ENCODE peak calls at places on chromosomes 7 and 10, in eight cellular contexts. X is A549, M is stomach, B is H1, F is esophagus squamous epithelium, V is breast epithelium, P is suprapubic skin, U is right lobe of liver. S is an unnamed sample.

GRCh38 chr7:134925766-134926165 is 60.5 kb upstream of the AGBL3 start:
- DNase-seq in X (no peak), M (no peak), B (no peak), F (no peak), V (no peak), P (no peak), U (no peak), S (no peak)

GRCh38 chr10:102813017-102813541 is 24.1 kb downstream of the CYP17A1 start:
- DNase-seq in X (no peak), M (no peak), B (no peak), F (no peak), V (no peak), P (no peak), U (no peak), S (no peak)

GRCh38 chr7:54719974-54720373 is 39.0 kb downstream of the SEC61G start:
- DNase-seq in X (no peak), M (no peak), B (no peak), F (no peak), V (no peak), P (no peak), U (no peak), S (no peak)

GRCh38 chr10:95330966-95331453 is 40.2 kb upstream of the PDLIM1 start:
- DNase-seq in X (no peak), M (no peak), B (no peak), F (no peak), V (no peak), P (no peak), U (no peak), S (no peak)

GRCh38 chr10:33129181-33129928 is 171.3 kb upstream of the ITGB1 start:
- DNase-seq in X (peak; percentile 46), M (no peak), B (no peak), F (no peak), V (no peak), P (no peak), U (no peak), S (no peak)

GRCh38 chr10:93080350-93081046 is 6.8 kb downstream of the CYP26A1 start:
- DNase-seq in X (peak; percentile 87), M (peak; percentile 63), B (peak; percentile 85), F (no peak), V (peak; percentile 40), P (no peak), U (peak; percentile 48), S (peak; percentile 65)

GRCh38 chr10:3048114-3049019 is 19.0 kb upstream of the PFKP start:
- DNase-seq in X (no peak), M (no peak), B (no peak), F (no peak), V (no peak), P (no peak), U (no peak), S (no peak)

GRCh38 chr10:24027107-24027506 is 181.8 kb upstream of the KIAA1217 start:
- DNase-seq in X (no peak), M (no peak), B (no peak), F (no peak), V (no peak), P (no peak), U (no peak), S (no peak)

GRCh38 chr7:95577137-95577536 is 19.2 kb downstream of the PDK4 start:
- DNase-seq in X (peak; percentile 6), M (no peak), B (peak; percentile 45), F (no peak), V (no peak), P (no peak), U (no peak), S (no peak)

GRCh38 chr10:93461124-93461806 is 20.9 kb downstream of the MYOF start:
- DNase-seq in X (no peak), M (no peak), B (no peak), F (no peak), V (no peak), P (peak; percentile 18), U (no peak), S (no peak)

DNA sequence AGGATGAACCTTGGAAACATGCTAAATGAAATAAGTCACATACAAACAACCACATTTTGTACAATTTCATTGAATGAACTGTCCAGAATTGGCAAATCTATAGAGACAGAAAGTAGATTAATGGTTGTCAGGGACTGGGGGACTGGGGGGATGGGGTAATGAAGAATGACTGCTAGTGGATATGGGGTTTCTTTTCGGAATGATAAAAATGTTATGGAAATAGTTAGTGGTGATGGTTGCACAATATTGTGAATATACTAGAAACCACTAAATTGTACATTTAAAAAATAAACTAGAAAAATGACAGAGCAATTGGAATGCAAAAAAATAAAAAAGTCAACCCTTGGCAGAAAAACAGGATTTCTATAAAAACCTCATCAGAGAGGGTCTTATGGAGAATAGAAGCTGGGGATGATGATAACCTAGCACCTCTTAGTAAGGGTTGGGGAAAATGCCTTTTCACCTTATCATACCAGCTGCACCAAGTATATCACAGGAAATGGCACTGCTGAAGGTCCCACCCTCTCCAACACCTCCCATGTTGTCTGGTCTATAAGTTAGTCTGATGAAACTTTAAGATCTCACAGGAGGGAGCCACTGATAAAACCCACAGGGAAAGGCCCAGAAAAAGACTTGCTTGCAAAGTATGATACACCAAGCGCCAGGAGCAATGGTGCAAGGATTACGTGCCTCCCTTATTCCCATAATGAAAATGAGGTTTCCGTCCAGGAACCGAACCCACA is 23.1 kb upstream of the JAZF1 start:
- DNase-seq in X (no peak), M (no peak), B (no peak), F (no peak), V (no peak), P (no peak), U (no peak), S (peak; percentile 93)
- TF ChIP-seq POLR2A in X (no peak), M (no peak), B (no peak), F (no peak), V (no peak), P (no peak), U (no peak), S (peak; percentile 46)

GRCh38 chr10:47311900-47312662 is 10.2 kb upstream of the GDF2 start:
- DNase-seq in X (peak; percentile 86), M (peak; percentile 87), B (peak; percentile 87), F (peak; percentile 16), V (peak; percentile 63), P (peak; percentile 92), U (peak; percentile 86), S (peak; percentile 67)

GRCh38 chr10:47310090-47310505 is 10.1 kb downstream of the GDF10 start:
- DNase-seq in X (no peak), M (no peak), B (no peak), F (no peak), V (no peak), P (no peak), U (no peak), S (no peak)

GRCh38 chr10:47312663-47312995 is 9.6 kb upstream of the GDF2 start:
- DNase-seq in X (no peak), M (no peak), B (no peak), F (no peak), V (no peak), P (no peak), U (no peak), S (no peak)

GRCh38 chr10:47309403-47310089 is 9.5 kb downstream of the GDF10 start:
- DNase-seq in X (no peak), M (no peak), B (peak; percentile 74), F (no peak), V (no peak), P (no peak), U (no peak), S (no peak)

DNA sequence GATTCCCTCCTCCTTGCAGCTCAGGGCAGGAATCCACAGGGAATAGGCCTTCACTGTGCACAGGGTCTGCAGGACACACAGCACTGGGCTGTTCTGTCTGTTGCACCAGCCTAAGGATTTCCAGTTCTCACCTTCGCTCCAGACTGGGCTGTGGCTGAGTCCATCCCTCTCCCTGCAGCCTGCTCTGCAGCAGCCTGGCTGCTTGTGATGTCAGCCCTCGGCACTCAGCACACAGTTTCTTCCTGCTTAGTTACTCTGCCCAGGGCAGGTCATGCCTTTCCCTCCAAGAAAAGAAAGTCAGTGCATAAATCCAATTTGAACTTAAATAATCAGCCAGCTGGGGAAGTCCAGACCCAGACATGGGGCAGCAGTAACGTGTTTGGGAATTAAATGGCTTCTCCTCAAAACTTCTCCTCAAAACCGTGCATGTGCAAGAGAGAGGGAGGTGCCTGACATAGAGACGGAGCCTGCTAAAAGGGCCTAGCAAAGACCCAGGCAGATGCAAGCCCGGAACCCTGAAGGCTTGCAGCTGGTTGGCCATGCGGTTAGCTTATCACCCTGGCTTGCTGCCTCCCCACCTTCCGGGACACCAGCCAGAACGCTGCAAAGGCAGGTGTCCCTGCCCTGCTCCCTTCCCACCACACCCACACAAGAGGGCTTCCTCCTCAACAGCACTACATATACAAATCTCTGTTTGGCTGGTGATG is 10.9 kb upstream of the GDF2 start:
- DNase-seq in X (no peak), M (peak; percentile 84), B (no peak), F (no peak), V (no peak), P (no peak), U (no peak), S (no peak)
- TF ChIP-seq POLR2A in X (no peak), M (no peak), B (no peak), F (no peak), V (no peak), P (no peak), U (no peak), S (no peak)

GRCh38 chr7:140330128-140330527 is 68.2 kb downstream of the SLC37A3 start:
- DNase-seq in X (no peak), M (no peak), B (no peak), F (no peak), V (peak; percentile 45), P (no peak), U (no peak), S (no peak)

GRCh38 chr7:140325600-140325999 is 72.7 kb downstream of the SLC37A3 start:
- DNase-seq in X (no peak), M (no peak), B (no peak), F (no peak), V (no peak), P (no peak), U (no peak), S (no peak)

GRCh38 chr7:140324714-140325113 is 73.6 kb downstream of the SLC37A3 start:
- DNase-seq in X (no peak), M (no peak), B (no peak), F (no peak), V (no peak), P (no peak), U (no peak), S (no peak)

GRCh38 chr7:140326116-140326928 is 72.0 kb downstream of the SLC37A3 start:
- DNase-seq in X (peak; percentile 79), M (peak; percentile 74), B (peak; percentile 59), F (no peak), V (peak; percentile 52), P (no peak), U (peak; percentile 47), S (peak; percentile 80)

GRCh38 chr7:140327261-140327661 is 71.1 kb downstream of the SLC37A3 start:
- DNase-seq in X (no peak), M (no peak), B (no peak), F (no peak), V (no peak), P (no peak), U (no peak), S (no peak)
- TF ChIP-seq POLR2A in X (no peak), M (no peak), B (no peak), F (no peak), V (no peak), P (no peak), U (no peak), S (no peak)

DNA sequence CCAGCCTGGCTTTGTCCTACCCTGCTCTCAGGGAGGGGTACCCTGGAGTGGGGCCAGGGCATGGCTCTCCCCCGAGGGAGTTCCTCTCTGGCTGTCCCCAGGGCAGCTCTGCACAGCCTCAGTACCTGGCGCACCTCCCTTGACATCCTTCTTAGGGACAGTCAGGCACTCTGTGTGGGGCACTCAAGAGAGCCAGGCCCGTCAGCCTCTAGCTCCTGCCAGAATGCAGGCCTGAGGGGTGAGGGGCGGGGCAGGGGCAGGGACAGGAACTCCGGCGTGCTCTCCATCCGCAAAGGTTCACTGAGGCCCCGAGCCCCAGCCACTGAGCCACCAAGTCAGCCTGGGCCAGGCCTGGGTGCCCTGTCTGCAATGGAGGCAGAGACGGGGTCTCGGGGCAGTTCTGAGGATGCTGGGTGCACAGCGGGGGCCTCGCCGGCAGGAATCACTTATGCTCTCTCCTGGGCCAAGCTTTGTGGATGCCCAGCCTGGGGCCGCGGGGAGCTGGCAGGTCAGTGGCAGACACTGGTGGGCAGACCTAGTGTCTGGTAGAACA is 10.1 kb downstream of the LIMK1 start:
- DNase-seq in X (no peak), M (no peak), B (peak; percentile 71), F (no peak), V (no peak), P (no peak), U (no peak), S (no peak)
- TF ChIP-seq POLR2A in X (no peak), M (no peak), B (no peak), F (no peak), V (no peak), P (no peak), U (no peak), S (no peak)

S was measured in erythroblast.